ENCODE peak calls at places on chromosome 11, in seven cellular contexts. D is ascending aorta, P is IMR-90, G is RWPE1, A is esophagus squamous epithelium, Q is thoracic aorta, X is pancreas. I is an unnamed sample.

GRCh38 chr11:128697645-128698174 is 3.8 kb downstream of the FLI1 start:
- DNase-seq in Q (no peak), A (no peak), P (no peak), X (no peak), G (no peak), D (no peak), I (no peak)

GRCh38 chr11:69948256-69949141 is 129.3 kb upstream of the FGF3 start:
- DNase-seq in A (no peak), G (peak; percentile 57), X (peak; percentile 56), D (no peak), P (peak; percentile 57), Q (peak; percentile 40), I (peak; percentile 71)

GRCh38 chr11:114953039-114953438 is 274.7 kb downstream of the NXPE2 start:
- DNase-seq in Q (no peak), P (no peak), D (no peak), X (no peak), A (no peak), G (no peak), I (no peak)

GRCh38 chr11:100442017-100442416 is 245.1 kb upstream of the ARHGAP42 start:
- DNase-seq in G (no peak), Q (no peak), P (no peak), D (no peak), X (no peak), A (no peak), I (peak; percentile 11)

GRCh38 chr11:129766858-129767604 is 48.6 kb upstream of the TMEM45B start:
- DNase-seq in D (no peak), A (no peak), G (no peak), X (no peak), P (peak; percentile 23), Q (no peak), I (no peak)

GRCh38 chr11:108435066-108435465 is 32.3 kb downstream of the C11orf65 start:
- DNase-seq in Q (no peak), D (no peak), A (no peak), X (no peak), P (no peak), G (no peak), I (no peak)

GRCh38 chr11:129090056-129090455 is 102.1 kb downstream of the ARHGAP32 start:
- DNase-seq in D (no peak), X (no peak), P (peak; percentile 56), G (no peak), Q (no peak), A (no peak), I (peak; percentile 25)

GRCh38 chr11:118619444-118620205 is 12.2 kb downstream of the PHLDB1 start:
- DNase-seq in D (peak; percentile 94), P (peak; percentile 98), Q (peak; percentile 80), X (peak; percentile 5), G (peak; percentile 79), A (no peak), I (peak; percentile 85)

GRCh38 chr11:15106201-15106965 is 8.3 kb upstream of the INSC start:
- DNase-seq in G (peak; percentile 63), P (peak; percentile 91), X (no peak), D (no peak), Q (no peak), A (no peak), I (peak; percentile 58)

GRCh38 chr11:40797981-40798380 is 661.5 kb downstream of the LRRC4C start:
- DNase-seq in D (no peak), G (peak; percentile 22), X (no peak), Q (no peak), P (no peak), A (no peak), I (peak; percentile 15)

GRCh38 chr11:69477111-69477510 is 4.4 kb upstream of the LINC01488 start:
- DNase-seq in P (no peak), X (no peak), A (no peak), D (no peak), G (no peak), Q (no peak), I (no peak)

GRCh38 chr11:114076974-114077373 is 17.5 kb downstream of the ZBTB16 start:
- DNase-seq in G (no peak), X (peak; percentile 17), D (no peak), Q (no peak), P (no peak), A (no peak), I (no peak)

GRCh38 chr11:76794371-76795284 is 11.5 kb downstream of the TSKU start:
- DNase-seq in Q (no peak), G (no peak), A (no peak), D (peak; percentile 55), X (no peak), P (no peak), I (no peak)

GRCh38 chr11:9530020-9530628 is 43.3 kb upstream of the WEE1 start:
- DNase-seq in P (no peak), X (no peak), Q (no peak), A (no peak), G (no peak), D (no peak), I (no peak)

GRCh38 chr11:80722616-80723015 is 1281.8 kb upstream of the TENM4 start:
- DNase-seq in D (no peak), A (no peak), P (no peak), X (no peak), G (peak; percentile 39), Q (no peak), I (peak; percentile 87)

GRCh38 chr11:68302256-68303054 is 9.9 kb upstream of the LRP5 start:
- DNase-seq in Q (no peak), P (peak; percentile 50), X (no peak), A (no peak), G (peak; percentile 58), D (no peak), I (no peak)

GRCh38 chr11:67276821-67277230 is 10.6 kb downstream of the GRK2 start:
- DNase-seq in Q (no peak), X (peak; percentile 50), P (peak; percentile 45), D (no peak), A (no peak), G (no peak), I (no peak)

GRCh38 chr11:43687120-43687791 is 6.7 kb downstream of the HSD17B12 start:
- DNase-seq in G (peak; percentile 44), D (peak; percentile 86), A (no peak), X (no peak), Q (peak; percentile 7), P (peak; percentile 19), I (peak; percentile 35)

GRCh38 chr11:73330569-73331093 is 22.6 kb downstream of the ARHGEF17 start:
- DNase-seq in Q (no peak), X (no peak), D (no peak), P (peak; percentile 61), G (no peak), A (no peak), I (no peak)

GRCh38 chr11:16713594-16713993 is 24.9 kb upstream of the C11orf58 start:
- DNase-seq in A (no peak), P (no peak), G (no peak), Q (no peak), X (no peak), D (no peak), I (no peak)

GRCh38 chr11:859394-860131 is 16.9 kb downstream of the TSPAN4 start:
- DNase-seq in Q (no peak), D (no peak), X (peak; percentile 85), P (peak; percentile 85), G (peak; percentile 63), A (no peak), I (no peak)

DNA sequence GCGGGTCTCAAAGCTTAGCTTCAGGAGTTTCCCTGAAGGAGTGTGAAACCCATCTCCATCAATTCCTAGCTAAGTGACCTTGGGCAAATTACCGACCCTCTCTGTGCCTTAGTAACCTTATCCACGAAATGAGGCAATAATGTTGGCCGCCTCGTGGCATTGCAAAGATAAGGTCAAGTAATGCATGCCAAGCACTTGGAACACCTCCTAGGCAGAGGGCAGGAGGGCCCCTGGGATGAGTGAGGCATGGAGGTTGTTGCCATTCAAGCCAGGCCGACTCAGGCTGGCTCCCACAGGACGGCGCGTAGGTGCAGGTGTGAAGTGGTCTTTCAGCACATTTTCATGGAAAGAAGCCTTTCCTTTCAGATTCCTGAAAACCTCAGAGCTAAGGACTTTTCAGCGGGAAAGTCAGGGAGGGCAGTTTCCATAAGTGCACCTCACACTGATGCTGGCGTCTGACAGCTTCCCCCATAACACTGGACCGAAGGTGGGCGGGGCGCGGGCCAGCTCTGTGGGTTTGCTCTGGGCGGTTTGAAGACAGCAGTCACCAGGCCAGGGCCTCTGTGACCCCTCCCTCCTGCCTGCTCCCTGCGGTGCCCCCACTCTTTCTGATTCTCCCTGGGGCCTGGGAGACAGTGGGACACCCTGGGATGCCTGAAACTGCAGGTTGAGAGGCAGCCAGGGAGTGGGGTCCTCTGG is 25.2 kb downstream of the RPS6KA4 start:
- DNase-seq in G (no peak), P (no peak), A (no peak), D (no peak), X (no peak), Q (no peak), I (no peak)
- H3K27ac ChIP-seq in G (no peak overlapping the region), P (no peak overlapping the region), A (no peak overlapping the region), D (no peak overlapping the region), X (no peak overlapping the region), Q (no peak overlapping the region), I (no peak overlapping the region)

GRCh38 chr11:96082002-96082899 is 158.3 kb upstream of the MTMR2 start:
- DNase-seq in Q (no peak), G (no peak), D (no peak), P (no peak), A (no peak), X (no peak), I (no peak)
- H3K27ac ChIP-seq in Q (no peak overlapping the region), G (no peak overlapping the region), D (no peak overlapping the region), P (no peak overlapping the region), A (no peak overlapping the region), X (no peak overlapping the region), I (no peak overlapping the region)

DNA sequence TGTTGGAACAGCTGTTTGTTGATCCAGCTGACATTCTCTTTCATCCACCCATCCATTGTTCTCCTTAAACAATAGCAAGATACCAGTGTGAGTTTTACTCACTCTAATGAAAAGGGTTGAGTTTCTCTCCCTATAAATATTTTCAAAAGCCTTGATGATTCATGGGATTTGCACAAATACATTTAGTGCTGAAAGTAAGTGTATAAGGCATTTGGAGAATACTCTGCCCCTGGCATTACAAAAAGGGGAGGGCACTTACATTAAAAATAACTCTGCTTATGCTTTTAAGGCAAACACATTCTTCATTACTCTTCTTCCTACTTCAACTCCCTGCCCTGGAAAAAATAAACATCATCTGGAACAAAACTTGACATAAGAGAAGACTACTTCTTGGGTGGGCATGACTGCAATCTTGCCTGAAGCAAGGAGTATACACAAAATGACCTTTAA is 634.9 kb downstream of the METTL15 start:
- DNase-seq in G (no peak), Q (no peak), D (no peak), X (no peak), P (peak; percentile 69), A (no peak), I (no peak)
- H3K27ac ChIP-seq in G (no peak overlapping the region), Q (no peak overlapping the region), D (no peak overlapping the region), X (no peak overlapping the region), P (peak overlapping the region; percentile 81), A (no peak overlapping the region), I (no peak overlapping the region)

GRCh38 chr11:119684361-119685072 is 44.5 kb downstream of the NECTIN1 start:
- DNase-seq in Q (no peak), A (no peak), G (peak; percentile 89), P (peak; percentile 75), X (no peak), D (no peak), I (peak; percentile 75)

GRCh38 chr11:119685073-119685746 is 43.8 kb downstream of the NECTIN1 start:
- DNase-seq in D (no peak), A (no peak), P (no peak), G (no peak), X (no peak), Q (no peak), I (no peak)

GRCh38 chr11:119687220-119688046 is 41.6 kb downstream of the NECTIN1 start:
- DNase-seq in X (no peak), Q (no peak), G (no peak), D (no peak), P (no peak), A (no peak), I (no peak)

GRCh38 chr11:119688362-119688761 is 40.6 kb downstream of the NECTIN1 start:
- DNase-seq in A (no peak), X (no peak), D (no peak), P (no peak), Q (no peak), G (no peak), I (no peak)

GRCh38 chr11:119686483-119686882 is 42.5 kb downstream of the NECTIN1 start:
- DNase-seq in A (no peak), D (no peak), G (no peak), X (no peak), Q (no peak), P (no peak), I (no peak)
- H3K27ac ChIP-seq in A (peak overlapping the region; percentile 98), D (no peak overlapping the region), G (peak overlapping the region; percentile 87), X (no peak overlapping the region), Q (no peak overlapping the region), P (no peak overlapping the region), I (peak overlapping the region; percentile 98)

I was measured in foreskin keratinocyte.